ENCODE peak calls at places on chromosomes 1 and 21, in five cellular contexts. D is H9; F is pulmonary artery endothelial cell; E is stimulated activated effector memory CD8-positive, alpha-beta T cell treated with anti-CD3 and anti-CD28 coated beads, Interleukin-12 subunit alpha, Interleukin-12 subunit beta, amount 100 ng/mL, for 72 hours; H is cardiac fibroblast. V is an unnamed sample.
A peak's percentile ranks its signal among the peaks of the same experiment; 100 is the strongest.

GRCh38 chr1:117735045-117735992 is 129.5 kb downstream of the TENT5C start:
- DNase-seq in F (no peak), H (peak; percentile 65), E (no peak), D (no peak), V (peak; percentile 65)

GRCh38 chr1:196660912-196661311 is 9.1 kb downstream of the CFH start:
- DNase-seq in H (peak; percentile 59), D (no peak), E (no peak), F (no peak), V (peak; percentile 53)

GRCh38 chr1:42682739-42683529 is 716 bp downstream of the YBX1 start:
- DNase-seq in F (no peak), D (peak; percentile 39), E (peak; percentile 76), H (peak; percentile 56), V (peak; percentile 50)

GRCh38 chr1:155507960-155508359 is 54.6 kb downstream of the ASH1L start:
- DNase-seq in D (no peak), E (no peak), F (no peak), H (no peak), V (no peak)

GRCh38 chr1:32334864-32335618 is 992 bp downstream of the MARCKSL1 start:
- DNase-seq in D (no peak), F (no peak), H (no peak), E (peak; percentile 76), V (peak; percentile 41)

GRCh38 chr1:154970631-154971340 is at the start of gene SHC1:
- DNase-seq in D (peak; percentile 95), F (peak; percentile 74), H (peak; percentile 95), E (no peak), V (peak; percentile 91)

GRCh38 chr1:112794654-112795239 is 79.6 kb upstream of the PPM1J start:
- DNase-seq in F (no peak), H (no peak), E (no peak), D (peak; percentile 46), V (no peak)

GRCh38 chr21:38970765-38971164 is 165.0 kb downstream of the ETS2 start:
- DNase-seq in D (no peak), F (no peak), H (no peak), E (no peak), V (peak; percentile 29)

GRCh38 chr1:184160236-184160635 is 108.7 kb downstream of the TSEN15 start:
- DNase-seq in F (no peak), E (peak; percentile 79), H (peak; percentile 76), D (no peak), V (peak; percentile 9)

GRCh38 chr1:110763149-110763548 is 88.4 kb upstream of the KCNA3 start:
- DNase-seq in E (no peak), F (no peak), D (no peak), H (no peak), V (no peak)

GRCh38 chr21:46080171-46081021 is 17.5 kb upstream of the COL6A2 start:
- DNase-seq in F (no peak), H (no peak), D (peak; percentile 33), E (no peak), V (no peak)

GRCh38 chr1:8745749-8746390 is 71.6 kb downstream of the RERE start:
- DNase-seq in D (no peak), E (no peak), F (no peak), H (no peak), V (no peak)

GRCh38 chr1:55284856-55285255 is 69.7 kb upstream of the USP24 start:
- DNase-seq in E (no peak), F (no peak), H (peak; percentile 73), D (no peak), V (peak; percentile 64)

GRCh38 chr1:50976111-50976889 is 6.3 kb downstream of the CDKN2C start:
- DNase-seq in F (no peak), D (peak; percentile 41), H (no peak), E (no peak), V (no peak)

GRCh38 chr21:44793269-44794030 is 8.2 kb downstream of the UBE2G2 start:
- DNase-seq in H (peak; percentile 68), F (no peak), D (peak; percentile 67), E (peak; percentile 65), V (peak; percentile 63)

GRCh38 chr1:234779160-234779538 is 169.2 kb upstream of the IRF2BP2 start:
- DNase-seq in H (no peak), D (no peak), F (no peak), E (no peak), V (peak; percentile 19)

GRCh38 chr1:61606448-61607312 is 118.3 kb downstream of the TM2D1 start:
- DNase-seq in E (no peak), H (peak; percentile 71), D (no peak), F (peak; percentile 53), V (peak; percentile 92)

GRCh38 chr1:30879940-30880339 is 28.6 kb downstream of the SDC3 start:
- DNase-seq in H (no peak), E (no peak), D (peak; percentile 59), F (no peak), V (no peak)

GRCh38 chr21:43775795-43776430 is at the start of gene CSTB:
- DNase-seq in D (peak; percentile 88), F (no peak), E (peak; percentile 94), H (peak; percentile 62), V (peak; percentile 68)

GRCh38 chr1:116334015-116334547 is 39.0 kb upstream of the ATP1A1 start:
- DNase-seq in E (no peak), F (peak; percentile 19), D (no peak), H (peak; percentile 47), V (peak; percentile 49)

GRCh38 chr1:185813401-185813979 is 79.3 kb downstream of the HMCN1 start:
- DNase-seq in H (peak; percentile 83), F (peak; percentile 40), E (no peak), D (no peak), V (peak; percentile 80)

GRCh38 chr21:44534688-44535087 is 5.3 kb downstream of the KRTAP10-1 start:
- DNase-seq in H (no peak), D (no peak), E (no peak), F (no peak), V (no peak)

GRCh38 chr1:8315573-8316475 is 2.1 kb upstream of the SLC45A1 start:
- DNase-seq in E (no peak), D (peak; percentile 61), F (no peak), H (no peak), V (no peak)

GRCh38 chr21:26388731-26389231 is 184.3 kb downstream of the CYYR1 start:
- DNase-seq in D (no peak), F (peak; percentile 11), E (no peak), H (peak; percentile 90), V (peak; percentile 68)

GRCh38 chr1:247749870-247750269 is 1.9 kb upstream of the OR14A2 start:
- DNase-seq in E (no peak), F (no peak), D (no peak), H (no peak), V (no peak)

GRCh38 chr1:153633161-153633746 is 612 bp upstream of the CHTOP start:
- DNase-seq in D (no peak), F (no peak), E (no peak), H (no peak), V (no peak)

V was measured in endothelial cell of umbilical vein.